ENCODE peak calls at places on chromosome 6, in five cellular contexts. L is GM23248, S is cardiac muscle cell, B is thyroid gland, V is GM12865. R is an unnamed sample.

GRCh38 chr6:150720774-150721233 is 121.1 kb downstream of the PLEKHG1 start:
- DNase-seq in L (peak), S (peak), B (peak), V (peak), R (no peak)

GRCh38 chr6:161272600-161273355 is 1.1 kb downstream of the AGPAT4 start:
- DNase-seq in L (peak), S (peak), B (no peak), V (no peak), R (no peak)

GRCh38 chr6:135251416-135251815 is 70.3 kb downstream of the MYB start:
- DNase-seq in L (no peak), S (no peak), B (no peak), V (no peak), R (peak)

GRCh38 chr6:151869787-151870186 is 62.3 kb downstream of the ESR1 start:
- DNase-seq in L (peak), S (peak), B (no peak), V (no peak), R (no peak)

GRCh38 chr6:71187136-71187535 is 101.5 kb upstream of the OGFRL1 start:
- DNase-seq in L (no peak), S (no peak), B (no peak), V (no peak), R (no peak)

GRCh38 chr6:96151707-96152106 is 135.9 kb downstream of the FUT9 start:
- DNase-seq in L (no peak), S (no peak), B (no peak), V (no peak), R (no peak)

GRCh38 chr6:29887330-29887818 is 55.0 kb upstream of the HLA-A start:
- DNase-seq in L (peak), S (peak), B (peak), V (peak), R (peak)

GRCh38 chr6:104229057-104229456 is 630.7 kb downstream of the HACE1 start:
- DNase-seq in L (no peak), S (no peak), B (no peak), V (no peak), R (no peak)

GRCh38 chr6:119128252-119128912 is 49.9 kb upstream of the FAM184A start:
- DNase-seq in L (no peak), S (peak), B (no peak), V (no peak), R (no peak)

GRCh38 chr6:135535989-135536414 is 38.5 kb upstream of the AHI1 start:
- DNase-seq in L (peak), S (peak), B (no peak), V (peak), R (peak)

GRCh38 chr6:36780517-36781210 is 58.6 kb downstream of the CPNE5 start:
- DNase-seq in L (no peak), S (no peak), B (no peak), V (no peak), R (peak)

GRCh38 chr6:146146836-146147235 is 118.0 kb downstream of the GRM1 start:
- DNase-seq in L (no peak), S (no peak), B (no peak), V (no peak), R (no peak)

GRCh38 chr6:49606696-49607390 is 29.8 kb downstream of the RHAG start:
- DNase-seq in L (peak), S (peak), B (peak), V (peak), R (peak)

GRCh38 chr6:33010356-33010755 is 965 bp upstream of the HLA-DOA start:
- DNase-seq in L (no peak), S (no peak), B (no peak), V (no peak), R (no peak)

GRCh38 chr6:112183271-112183671 is 71.1 kb downstream of the LAMA4 start:
- DNase-seq in L (no peak), S (peak), B (no peak), V (no peak), R (no peak)

GRCh38 chr6:107735906-107736635 is 88.0 kb downstream of the SCML4 start:
- DNase-seq in L (no peak), S (no peak), B (no peak), V (no peak), R (no peak)

GRCh38 chr6:112300888-112301287 is 46.2 kb upstream of the RFPL4B start:
- DNase-seq in L (peak), S (no peak), B (no peak), V (no peak), R (no peak)

GRCh38 chr6:498795-499231 is 107.3 kb downstream of the IRF4 start:
- DNase-seq in L (no peak), S (peak), B (no peak), V (peak), R (peak)

GRCh38 chr6:122996797-122997520 is 924 bp downstream of the CLVS2 start:
- DNase-seq in L (no peak), S (no peak), B (no peak), V (no peak), R (no peak)

GRCh38 chr6:157961829-157962228 is 19.8 kb upstream of the SYNJ2 start:
- DNase-seq in L (no peak), S (no peak), B (no peak), V (no peak), R (no peak)

GRCh38 chr6:12116978-12117377 is 104.9 kb downstream of the HIVEP1 start:
- DNase-seq in L (no peak), S (no peak), B (no peak), V (no peak), R (no peak)

GRCh38 chr6:43758617-43759050 is 11.4 kb upstream of the VEGFA start:
- DNase-seq in L (no peak), S (no peak), B (no peak), V (no peak), R (no peak)

GRCh38 chr6:139533573-139534471 is 159.4 kb upstream of the CITED2 start:
- DNase-seq in L (peak), S (peak), B (peak), V (no peak), R (peak)

GRCh38 chr6:167345960-167346359 is 21.1 kb downstream of the TTLL2 start:
- DNase-seq in L (no peak), S (no peak), B (no peak), V (no peak), R (no peak)

GRCh38 chr6:52306972-52307849 is 22.7 kb upstream of the MCM3 start:
- DNase-seq in L (no peak), S (no peak), B (peak), V (no peak), R (no peak)

GRCh38 chr6:52307900-52308372 is 23.4 kb upstream of the MCM3 start:
- DNase-seq in L (no peak), S (no peak), B (no peak), V (peak), R (no peak)

GRCh38 chr6:52304917-52305316 is 20.4 kb upstream of the MCM3 start:
- DNase-seq in L (peak), S (peak), B (peak), V (peak), R (peak)

GRCh38 chr6:52305385-52305784 is 20.8 kb upstream of the MCM3 start:
- DNase-seq in L (peak), S (no peak), B (no peak), V (no peak), R (no peak)

GRCh38 chr6:52305948-52306767 is 21.6 kb upstream of the MCM3 start:
- DNase-seq in L (no peak), S (no peak), B (no peak), V (peak), R (no peak)
- H3K4me3 ChIP-seq in L (no peak), S (no peak), B (no peak), V (no peak), R (no peak)

DNA sequence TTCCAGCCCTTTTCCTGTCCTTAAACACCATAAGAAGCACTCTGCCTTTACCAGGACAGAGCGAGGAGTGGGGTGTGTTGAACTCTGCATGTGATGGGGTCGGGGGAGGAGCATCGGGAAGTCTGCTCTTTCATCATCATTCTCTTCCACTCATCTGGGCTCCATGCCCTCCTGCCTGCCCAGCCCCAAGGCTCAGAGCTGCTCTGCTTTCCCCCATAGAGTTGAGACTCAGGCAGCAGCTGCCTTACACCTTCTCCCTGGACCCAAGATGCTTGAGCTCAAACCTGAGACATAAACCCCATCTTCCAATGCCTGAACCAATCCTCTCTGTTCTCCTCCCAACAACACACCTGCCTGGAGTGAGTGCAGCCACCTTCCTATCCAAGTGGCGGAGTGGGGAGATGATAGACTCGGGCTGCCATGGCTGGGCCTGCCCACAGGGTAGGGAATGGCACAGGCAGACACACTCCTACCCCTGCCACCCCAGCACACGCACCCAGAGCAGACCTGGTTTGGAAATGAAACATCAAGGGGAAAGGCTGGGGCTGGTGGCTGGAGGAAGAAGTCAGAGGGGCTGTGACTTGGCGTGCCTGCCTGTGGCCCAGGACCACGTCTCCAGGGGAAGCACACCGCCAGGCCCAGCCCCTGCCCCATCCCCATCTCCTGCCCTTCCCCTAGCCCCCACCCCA is 28.4 kb downstream of the TFEB start:
- DNase-seq in L (peak), S (peak), B (peak), V (peak), R (no peak)
- H3K4me3 ChIP-seq in L (no peak), S (no peak), B (no peak), V (peak), R (no peak)

DNA sequence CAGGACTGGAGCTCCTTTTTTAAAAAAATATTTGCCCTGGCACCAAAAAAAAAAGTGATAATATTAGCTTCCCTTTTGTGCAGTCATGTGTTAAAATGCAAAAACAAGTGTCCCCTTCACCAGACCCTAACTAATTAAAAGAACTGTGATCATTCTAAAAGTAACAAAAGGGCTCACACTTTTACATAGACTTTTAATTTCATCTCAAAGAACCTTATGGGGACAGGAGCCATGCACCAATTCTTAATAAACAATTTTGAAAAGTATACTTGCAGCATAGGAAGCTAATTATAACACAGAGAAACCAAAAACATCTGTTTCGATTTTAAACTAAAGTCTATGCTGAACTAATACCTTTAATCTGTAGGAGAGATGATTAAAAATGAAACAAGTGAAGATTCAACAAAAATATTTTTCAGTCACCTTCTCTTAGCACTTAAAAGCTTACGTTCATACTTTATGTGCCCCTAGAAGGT is 17.3 kb downstream of the STX7 start:
- DNase-seq in L (no peak), S (no peak), B (no peak), V (peak), R (no peak)
- H3K4me3 ChIP-seq in L (no peak), S (no peak), B (no peak), V (peak), R (no peak)

GRCh38 chr6:27839303-27840081 is 72.7 kb downstream of the OR2B2 start:
- DNase-seq in L (peak), S (peak), B (peak), V (peak), R (peak)

GRCh38 chr6:27836783-27837635 is 75.2 kb downstream of the OR2B2 start:
- DNase-seq in L (peak), S (peak), B (peak), V (peak), R (peak)

GRCh38 chr6:27837636-27838512 is 74.3 kb downstream of the OR2B2 start:
- DNase-seq in L (peak), S (peak), B (peak), V (peak), R (peak)

GRCh38 chr6:27836080-27836782 is 76.0 kb downstream of the OR2B2 start:
- DNase-seq in L (no peak), S (no peak), B (no peak), V (no peak), R (peak)

DNA sequence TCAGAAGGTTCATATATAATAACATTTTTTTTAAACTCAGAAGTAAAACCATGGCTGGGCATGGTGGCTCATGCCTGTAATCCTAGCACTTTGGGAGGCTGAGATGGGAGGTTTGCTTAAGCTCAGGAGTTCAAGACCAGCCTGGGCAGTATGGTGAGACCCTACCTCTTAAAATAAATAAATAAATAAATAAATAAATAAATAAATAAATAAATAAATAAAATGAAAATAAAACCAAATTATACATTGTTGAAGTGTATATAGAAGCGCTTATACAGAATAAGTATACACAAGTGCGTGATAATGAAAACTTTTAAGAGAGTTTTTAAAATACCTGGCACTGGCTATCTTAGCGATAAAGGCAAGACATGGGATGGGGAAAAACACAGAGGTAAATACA is 71.6 kb downstream of the OR2B2 start:
- DNase-seq in L (no peak), S (no peak), B (no peak), V (no peak), R (no peak)
- H3K4me3 ChIP-seq in L (no peak), S (no peak), B (no peak), V (peak), R (no peak)

DNA sequence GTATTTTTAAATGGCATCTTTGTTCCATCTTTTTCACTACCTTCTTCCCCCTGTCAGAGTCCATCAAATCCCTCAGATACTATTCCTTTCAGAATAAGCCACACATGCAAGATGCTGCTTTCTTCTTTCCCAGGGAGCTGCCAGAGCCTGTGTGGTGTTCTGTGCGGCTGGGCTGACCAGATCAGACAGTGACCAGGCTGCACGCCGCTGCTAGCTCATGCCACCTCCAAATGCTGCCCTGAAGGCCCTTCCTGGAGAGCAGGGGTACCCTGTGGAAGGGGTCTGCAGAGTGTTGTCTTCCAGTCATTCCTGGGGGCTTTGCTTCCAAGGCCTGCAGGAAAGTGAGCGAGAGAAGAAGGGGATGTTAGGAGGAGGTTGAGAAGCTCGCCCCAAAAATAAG is 179.1 kb upstream of the SUPT3H start:
- DNase-seq in L (no peak), S (no peak), B (no peak), V (no peak), R (no peak)
- H3K4me3 ChIP-seq in L (peak), S (no peak), B (no peak), V (no peak), R (no peak)

GRCh38 chr6:84466521-84466920 is 239.1 kb upstream of the CEP162 start:
- DNase-seq in L (peak), S (peak), B (no peak), V (no peak), R (no peak)
- H3K4me3 ChIP-seq in L (no peak), S (no peak), B (no peak), V (no peak), R (no peak)